ENCODE peak calls at places on chromosomes 7 and 10, in six cellular contexts. Y, J, H, Z, X and C are unnamed samples. For H3K36me3, the result is how much of the 10 kb centered on the place peaks cover.

GRCh38 chr10:129968937-129969527 is 5.0 kb upstream of the EBF3 start:
- DNase-seq in H (no peak), J (no peak), Y (peak), X (no peak), Z (peak), C (peak)

GRCh38 chr10:62636825-62637248 is 167.7 kb upstream of the ADO start:
- DNase-seq in Z (peak), H (no peak), Y (no peak), J (no peak), X (no peak), C (no peak)

GRCh38 chr7:25775570-25775969 is 376.4 kb upstream of the NFE2L3 start:
- DNase-seq in Z (no peak), Y (no peak), J (no peak), H (no peak), X (no peak), C (no peak)

GRCh38 chr7:23696916-23697441 is 13.0 kb upstream of the STK31 start:
- DNase-seq in X (peak), Z (peak), Y (peak), H (peak), J (no peak), C (peak)

GRCh38 chr10:74852406-74852805 is 26.0 kb downstream of the KAT6B start:
- DNase-seq in J (no peak), X (no peak), H (no peak), Y (no peak), Z (no peak), C (no peak)

GRCh38 chr7:95723583-95724180 is 48.7 kb upstream of the DYNC1I1 start:
- DNase-seq in Z (peak), X (no peak), Y (peak), H (peak), J (peak), C (peak)

GRCh38 chr10:24153537-24153936 is 55.4 kb upstream of the KIAA1217 start:
- DNase-seq in Z (no peak), H (no peak), Y (no peak), X (no peak), J (no peak), C (no peak)

GRCh38 chr7:106294334-106294733 is 9.6 kb upstream of the NAMPT start:
- DNase-seq in H (peak), Y (no peak), X (no peak), J (no peak), Z (no peak), C (no peak)

GRCh38 chr7:149256568-149256967 is 5.4 kb upstream of the ZNF783 start:
- DNase-seq in X (no peak), Z (no peak), Y (no peak), J (no peak), H (no peak), C (no peak)

GRCh38 chr10:117374506-117375359 is 507 bp downstream of the PDZD8 start:
- DNase-seq in H (peak), Y (no peak), J (no peak), Z (peak), X (peak), C (peak)

GRCh38 chr10:27744478-27745379 is 890 bp downstream of the MKX start:
- DNase-seq in Z (peak), J (no peak), H (no peak), Y (no peak), X (peak), C (no peak)

GRCh38 chr7:118259115-118259514 is 34.6 kb downstream of the ANKRD7 start:
- DNase-seq in Y (no peak), X (no peak), H (no peak), Z (no peak), J (no peak), C (no peak)

GRCh38 chr7:100075418-100075817 is 6.1 kb downstream of the ZNF3 start:
- DNase-seq in J (no peak), X (no peak), Z (no peak), H (no peak), Y (no peak), C (no peak)

GRCh38 chr7:100680589-100681271 is 7.2 kb downstream of the GNB2 start:
- DNase-seq in Y (no peak), H (no peak), X (no peak), Z (no peak), J (no peak), C (no peak)

GRCh38 chr7:23594879-23595604 is 2.1 kb upstream of the CCDC126 start:
- DNase-seq in J (no peak), Z (no peak), Y (no peak), X (peak), H (no peak), C (no peak)

GRCh38 chr10:94858022-94858421 is 80.4 kb upstream of the CYP2C9 start:
- DNase-seq in X (no peak), Y (no peak), Z (no peak), H (no peak), J (no peak), C (no peak)

GRCh38 chr10:71888623-71889387 is 37.8 kb upstream of the PSAP start:
- DNase-seq in J (peak), Y (peak), Z (peak), H (peak), X (peak), C (peak)

GRCh38 chr7:78224923-78225322 is 426.4 kb downstream of the PHTF2 start:
- DNase-seq in X (no peak), Z (peak), Y (no peak), J (no peak), H (no peak), C (no peak)

GRCh38 chr10:74012480-74012879 is 14.6 kb downstream of the VCL start:
- DNase-seq in H (no peak), Z (no peak), Y (no peak), J (no peak), X (no peak), C (no peak)

GRCh38 chr7:4792537-4793126 is 17.2 kb downstream of the AP5Z1 start:
- DNase-seq in J (no peak), X (no peak), Z (no peak), Y (peak), H (no peak), C (peak)

GRCh38 chr7:75723444-75723843 is 15.3 kb downstream of the HIP1 start:
- DNase-seq in Y (no peak), H (no peak), X (no peak), Z (no peak), J (no peak), C (no peak)

GRCh38 chr7:90212149-90212495 is 582 bp downstream of the STEAP2 start:
- DNase-seq in Y (no peak), Z (no peak), X (no peak), J (no peak), H (no peak), C (no peak)

GRCh38 chr10:29669149-29669548 is 34.4 kb upstream of the SVIL start:
- DNase-seq in Z (peak), Y (no peak), H (no peak), J (no peak), X (no peak), C (no peak)

GRCh38 chr7:157282141-157282801 is 54.5 kb upstream of the DNAJB6 start:
- DNase-seq in Z (no peak), X (no peak), J (no peak), Y (no peak), H (peak), C (no peak)

GRCh38 chr10:55214608-55215007 is 413.6 kb upstream of the PCDH15 start:
- DNase-seq in X (no peak), J (no peak), Z (no peak), H (no peak), Y (no peak), C (no peak)

GRCh38 chr10:113515521-113516045 is 37.3 kb upstream of the HABP2 start:
- DNase-seq in X (no peak), J (peak), H (no peak), Y (no peak), Z (no peak), C (no peak)

GRCh38 chr10:132293416-132294195 is 14.1 kb downstream of the STK32C start:
- DNase-seq in J (no peak), Y (no peak), Z (no peak), H (no peak), X (no peak), C (peak)

GRCh38 chr7:114700267-114700666 is 221.6 kb upstream of the MDFIC start:
- DNase-seq in X (no peak), Z (no peak), Y (no peak), J (no peak), H (no peak), C (no peak)

GRCh38 chr10:103096130-103096529 is 96.9 kb downstream of the NT5C2 start:
- DNase-seq in X (no peak), H (no peak), Y (no peak), J (no peak), Z (no peak), C (no peak)

GRCh38 chr7:108497082-108497725 is 28.7 kb downstream of the PNPLA8 start:
- DNase-seq in X (peak), H (peak), J (no peak), Y (peak), Z (peak), C (peak)

GRCh38 chr10:79295593-79295992 is 51.7 kb upstream of the PPIF start:
- DNase-seq in H (no peak), J (no peak), Z (no peak), Y (no peak), X (no peak), C (no peak)

GRCh38 chr10:96610817-96611216 is 24.0 kb upstream of the TM9SF3 start:
- DNase-seq in Z (no peak), X (no peak), J (no peak), Y (no peak), H (no peak), C (no peak)

DNA sequence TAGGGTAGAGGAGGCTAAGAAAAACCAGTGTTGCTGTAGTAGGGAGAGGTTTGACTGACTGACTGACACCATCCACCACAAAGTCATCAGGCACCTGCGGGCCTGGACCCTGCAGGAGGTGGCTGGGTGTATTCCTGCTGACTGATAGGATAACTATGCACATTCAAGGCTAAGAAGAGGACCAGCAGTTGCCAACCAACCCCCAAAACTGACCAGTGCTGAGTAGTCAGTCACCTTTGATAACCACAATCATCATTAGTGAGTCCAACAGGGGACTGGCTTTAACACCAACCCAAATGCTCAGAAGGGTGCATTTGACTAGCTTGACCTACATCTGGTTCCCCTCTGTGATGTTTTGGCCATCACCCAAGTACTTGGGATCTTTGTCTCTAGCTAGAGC is 30.5 kb downstream of the PLXNA4 start:
- DNase-seq in Z (no peak), H (no peak), J (no peak), X (no peak), Y (no peak), C (no peak)
- H3K36me3 ChIP-seq in Z (under half), H (under half), J (under half), X (under half), Y (under half), C (under half)

GRCh38 chr10:84147347-84147746 is 8.0 kb downstream of the GHITM start:
- DNase-seq in J (no peak), X (no peak), Y (no peak), Z (no peak), H (no peak), C (no peak)

GRCh38 chr10:84155521-84155920 is 16.2 kb downstream of the GHITM start:
- DNase-seq in J (no peak), H (no peak), Y (no peak), Z (no peak), X (no peak), C (no peak)

GRCh38 chr10:84152769-84153168 is 13.5 kb downstream of the GHITM start:
- DNase-seq in Y (no peak), X (no peak), H (no peak), J (no peak), Z (no peak), C (no peak)

DNA sequence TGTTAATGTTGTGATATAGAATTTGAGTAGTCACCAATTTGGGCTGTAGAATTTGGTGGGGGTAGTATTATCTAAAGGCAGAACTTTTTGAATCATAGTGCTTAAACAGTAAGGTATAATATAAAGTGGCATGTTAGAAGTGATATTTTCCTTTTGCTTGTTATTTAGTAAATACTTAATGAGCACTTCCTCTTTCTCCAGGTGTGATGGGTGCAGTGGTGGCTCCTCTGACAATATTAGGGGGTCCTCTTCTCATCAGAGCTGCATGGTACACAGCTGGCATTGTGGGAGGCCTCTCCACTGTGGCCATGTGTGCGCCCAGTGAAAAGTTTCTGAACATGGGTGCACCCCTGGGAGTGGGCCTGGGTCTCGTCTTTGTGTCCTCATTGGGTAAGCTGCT is 10.5 kb downstream of the GHITM start:
- DNase-seq in H (no peak), J (no peak), X (no peak), Z (no peak), Y (no peak), C (no peak)
- H3K36me3 ChIP-seq in H (half or more), J (under half), X (under half), Z (under half), Y (under half), C (half or more)

DNA sequence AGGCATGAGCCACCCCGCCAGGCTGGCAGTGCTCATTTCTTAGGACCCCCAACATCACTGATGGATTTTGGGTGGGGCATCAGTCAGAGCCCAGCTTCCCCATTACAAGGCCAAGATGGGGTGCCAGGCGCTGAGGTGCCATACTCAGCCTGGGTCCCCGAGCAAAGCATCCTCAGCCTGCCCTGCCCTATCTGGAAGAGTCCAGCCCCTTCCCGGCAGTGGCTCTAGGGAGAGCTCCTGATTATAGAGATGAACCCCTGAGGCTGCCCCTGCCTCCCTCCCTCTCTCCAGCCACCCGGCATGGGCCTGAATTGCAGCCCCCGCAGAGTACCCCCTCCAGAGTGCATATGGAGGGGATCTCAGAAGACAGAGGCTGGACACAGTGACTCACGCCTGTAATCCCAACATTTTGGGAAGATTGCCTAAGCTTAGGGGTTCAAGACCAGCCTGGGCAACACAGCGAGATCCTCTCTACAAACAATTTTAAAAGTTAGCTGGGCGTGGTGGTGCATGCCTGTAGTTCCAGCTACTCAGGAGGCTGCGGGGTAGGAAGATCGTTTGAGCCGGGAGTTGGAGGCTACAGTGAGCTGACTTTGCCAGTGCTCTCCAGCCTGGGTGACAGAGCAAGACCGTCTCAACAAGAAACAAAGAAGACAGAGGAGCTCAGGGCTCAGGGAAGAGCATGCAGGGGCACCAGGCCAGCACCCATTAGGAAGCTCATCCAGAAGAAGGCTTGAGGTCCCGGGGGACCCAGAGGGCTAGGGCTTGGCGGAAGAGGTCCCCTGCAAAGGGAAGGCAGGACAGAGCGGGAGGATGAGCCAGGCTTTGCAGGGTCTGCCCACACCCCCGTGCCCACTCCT is 13.3 kb downstream of the LAT2 start:
- DNase-seq in H (no peak), Z (no peak), J (no peak), X (no peak), Y (no peak), C (no peak)
- H3K36me3 ChIP-seq in H (under half), Z (under half), J (under half), X (half or more), Y (under half), C (under half)

DNA sequence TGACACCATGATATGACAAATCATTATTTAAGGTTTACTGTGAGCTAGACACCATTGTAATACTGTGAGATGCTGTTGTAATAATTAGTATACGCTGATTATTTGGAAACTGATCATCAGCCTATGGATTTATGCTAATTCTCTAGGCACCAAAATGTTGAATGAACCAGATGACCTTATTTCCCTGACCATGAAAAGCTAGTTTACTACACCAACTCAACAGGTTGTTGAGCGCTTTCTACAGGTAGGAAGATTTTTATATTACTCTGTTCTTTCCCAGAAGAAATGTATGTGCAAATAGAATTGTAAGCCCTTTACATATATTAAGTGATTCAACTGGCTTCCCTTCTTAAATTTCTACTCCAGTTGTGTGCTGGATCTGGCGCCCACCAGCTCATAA is 6.2 kb downstream of the NRP1 start:
- DNase-seq in X (no peak), H (no peak), Z (no peak), Y (no peak), J (no peak), C (no peak)
- H3K36me3 ChIP-seq in X (under half), H (under half), Z (under half), Y (under half), J (under half), C (under half)

GRCh38 chr10:5108658-5109416 is 14.6 kb downstream of the AKR1C3 start:
- DNase-seq in H (no peak), J (no peak), X (no peak), Z (no peak), Y (no peak), C (no peak)

GRCh38 chr10:5107860-5108526 is 13.8 kb downstream of the AKR1C3 start:
- DNase-seq in H (no peak), X (no peak), J (no peak), Y (no peak), Z (no peak), C (no peak)

GRCh38 chr10:5103481-5103880 is 9.3 kb downstream of the AKR1C3 start:
- DNase-seq in Y (no peak), Z (no peak), J (no peak), H (no peak), X (no peak), C (no peak)

DNA sequence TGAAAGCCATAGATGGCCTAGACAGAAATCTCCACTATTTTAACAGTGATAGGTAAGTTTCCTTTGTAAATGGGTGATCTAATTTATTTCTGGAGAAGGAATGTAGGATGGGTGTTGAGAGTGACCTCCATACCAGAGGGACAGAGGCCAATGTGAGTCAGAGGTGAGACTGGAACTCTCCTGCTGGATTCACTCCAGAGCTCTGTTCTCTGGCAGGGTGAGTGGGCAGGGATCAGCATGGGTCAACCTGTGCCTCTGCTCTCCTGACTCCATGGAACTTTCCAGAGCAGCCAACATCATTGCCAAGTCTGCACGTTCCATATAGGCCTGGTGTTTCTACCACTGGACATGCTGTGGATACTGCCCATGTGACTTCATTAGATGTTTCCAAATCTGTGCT is 11.4 kb downstream of the AKR1C3 start:
- DNase-seq in H (no peak), Z (no peak), X (no peak), J (no peak), Y (no peak), C (no peak)
- H3K36me3 ChIP-seq in H (under half), Z (under half), X (under half), J (under half), Y (under half), C (under half)

GRCh38 chr10:133298466-133298865 is 10.2 kb downstream of the TUBGCP2 start:
- DNase-seq in X (no peak), J (no peak), Y (no peak), Z (no peak), H (no peak), C (no peak)

GRCh38 chr10:133302230-133302629 is 6.4 kb downstream of the TUBGCP2 start:
- DNase-seq in H (no peak), Y (no peak), X (no peak), J (no peak), Z (no peak), C (no peak)

GRCh38 chr10:133299224-133299623 is 9.4 kb downstream of the TUBGCP2 start:
- DNase-seq in Y (no peak), H (no peak), Z (no peak), J (no peak), X (no peak), C (no peak)

GRCh38 chr10:133297504-133297903 is 11.2 kb downstream of the TUBGCP2 start:
- DNase-seq in Z (no peak), H (no peak), X (no peak), Y (no peak), J (no peak), C (no peak)

DNA sequence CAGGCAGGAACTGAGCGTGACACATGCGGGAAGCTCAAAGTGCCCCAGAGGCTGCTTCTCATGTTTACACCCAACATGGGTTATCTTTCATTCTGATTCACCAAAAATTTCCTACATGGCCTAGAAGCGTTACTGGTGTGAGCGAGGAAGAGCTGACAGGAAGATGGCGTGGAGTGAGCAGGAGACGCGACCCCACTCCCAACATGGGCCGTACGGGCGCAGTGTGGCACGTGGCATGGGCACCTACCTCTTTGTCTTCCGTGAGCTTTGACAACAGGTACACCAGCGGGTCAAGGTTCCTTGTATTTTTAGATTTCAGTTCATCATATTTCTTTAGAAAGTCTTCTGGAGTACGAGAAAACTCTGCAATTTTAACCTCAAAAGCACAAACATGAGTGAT is 8.9 kb downstream of the TUBGCP2 start:
- DNase-seq in Y (no peak), J (no peak), H (no peak), X (no peak), Z (no peak), C (no peak)
- H3K36me3 ChIP-seq in Y (under half), J (under half), H (half or more), X (under half), Z (half or more), C (under half)